ENCODE peak calls at places on chromosomes 12 and 14, in ten cellular contexts. D, B, K, J, N, S, P, X, R and C are unnamed samples.

GRCh38 chr12:1044697-1045096 is 53.7 kb downstream of the ERC1 start:
- DNase-seq in D (no peak), B (peak), K (no peak), J (no peak), N (no peak), S (peak), P (no peak), X (no peak), R (no peak), C (no peak)

GRCh38 chr14:30194769-30195168 is 267.1 kb upstream of the PRKD1 start:
- DNase-seq in D (no peak), B (peak), K (no peak), J (no peak), N (no peak), S (peak), P (no peak), X (no peak), R (no peak), C (no peak)

GRCh38 chr14:25042362-25043299 is 7.3 kb downstream of the STXBP6 start:
- DNase-seq in D (no peak), B (peak), K (no peak), J (no peak), N (peak), S (peak), P (no peak), X (peak), R (no peak), C (peak)

GRCh38 chr12:22821985-22822384 is 197.0 kb downstream of the ETNK1 start:
- DNase-seq in D (no peak), B (peak), K (no peak), J (no peak), N (no peak), S (no peak), P (no peak), X (no peak), R (no peak), C (no peak)

GRCh38 chr14:95068091-95068490 is 89.2 kb downstream of the DICER1 start:
- DNase-seq in D (no peak), B (no peak), K (no peak), J (no peak), N (peak), S (no peak), P (no peak), X (no peak), R (no peak), C (no peak)

GRCh38 chr12:91902860-91903683 is 242.6 kb downstream of the BTG1 start:
- DNase-seq in D (no peak), B (peak), K (no peak), J (no peak), N (no peak), S (no peak), P (no peak), X (peak), R (no peak), C (no peak)

GRCh38 chr14:60665178-60665555 is 15.9 kb upstream of the SIX1 start:
- DNase-seq in D (no peak), B (no peak), K (no peak), J (no peak), N (no peak), S (no peak), P (no peak), X (no peak), R (no peak), C (no peak)

GRCh38 chr14:99982449-99983250 is 82.6 kb upstream of the EVL start:
- DNase-seq in D (peak), B (peak), K (peak), J (peak), N (peak), S (peak), P (no peak), X (peak), R (no peak), C (peak)

GRCh38 chr12:121611306-121611705 is 15.0 kb upstream of the ORAI1 start:
- DNase-seq in D (no peak), B (no peak), K (peak), J (no peak), N (peak), S (no peak), P (no peak), X (no peak), R (no peak), C (no peak)

GRCh38 chr12:55963760-55964159 is 2.1 kb downstream of the PMEL start:
- DNase-seq in D (no peak), B (no peak), K (no peak), J (no peak), N (no peak), S (no peak), P (no peak), X (no peak), R (no peak), C (no peak)

GRCh38 chr12:116749884-116750283 is 11.8 kb downstream of the RNFT2 start:
- DNase-seq in D (no peak), B (no peak), K (no peak), J (no peak), N (no peak), S (no peak), P (no peak), X (no peak), R (no peak), C (no peak)

GRCh38 chr14:99786423-99787051 is 6.7 kb upstream of the EML1 start:
- DNase-seq in D (no peak), B (no peak), K (no peak), J (no peak), N (no peak), S (no peak), P (peak), X (no peak), R (no peak), C (no peak)

GRCh38 chr12:89845356-89845755 is 136.7 kb upstream of the ATP2B1 start:
- DNase-seq in D (no peak), B (no peak), K (no peak), J (no peak), N (no peak), S (no peak), P (no peak), X (no peak), R (no peak), C (no peak)

GRCh38 chr12:127660961-127661360 is 606.0 kb upstream of the TMEM132C start:
- DNase-seq in D (no peak), B (no peak), K (no peak), J (no peak), N (no peak), S (no peak), P (no peak), X (no peak), R (no peak), C (no peak)

GRCh38 chr12:104232609-104233280 is 17.2 kb downstream of the TXNRD1 start:
- DNase-seq in D (no peak), B (no peak), K (no peak), J (no peak), N (no peak), S (no peak), P (no peak), X (no peak), R (no peak), C (no peak)

GRCh38 chr12:19654630-19655384 is 215.5 kb downstream of the AEBP2 start:
- DNase-seq in D (no peak), B (peak), K (no peak), J (no peak), N (no peak), S (peak), P (no peak), X (no peak), R (no peak), C (no peak)

GRCh38 chr12:25686351-25686750 is 133.3 kb upstream of the LMNTD1 start:
- DNase-seq in D (no peak), B (no peak), K (no peak), J (no peak), N (no peak), S (no peak), P (no peak), X (no peak), R (no peak), C (no peak)

GRCh38 chr12:109900752-109901580 is 892 bp downstream of the TCHP start:
- DNase-seq in D (no peak), B (no peak), K (no peak), J (no peak), N (peak), S (no peak), P (no peak), X (no peak), R (no peak), C (no peak)

GRCh38 chr12:45637706-45638105 is 91.8 kb upstream of the ARID2 start:
- DNase-seq in D (no peak), B (peak), K (no peak), J (no peak), N (no peak), S (peak), P (no peak), X (no peak), R (no peak), C (no peak)

GRCh38 chr14:38074091-38074490 is 133.6 kb upstream of the SSTR1 start:
- DNase-seq in D (no peak), B (no peak), K (no peak), J (no peak), N (no peak), S (no peak), P (no peak), X (no peak), R (no peak), C (no peak)

GRCh38 chr12:123063535-123063934 is 83.1 kb downstream of the ARL6IP4 start:
- DNase-seq in D (no peak), B (no peak), K (no peak), J (no peak), N (peak), S (no peak), P (no peak), X (peak), R (no peak), C (no peak)

GRCh38 chr14:97061714-97062113 is 264.5 kb downstream of the VRK1 start:
- DNase-seq in D (no peak), B (no peak), K (no peak), J (no peak), N (no peak), S (no peak), P (no peak), X (no peak), R (no peak), C (no peak)
- H3K4me3 ChIP-seq in D (no peak), B (no peak), K (no peak), J (no peak), N (no peak), S (no peak), P (no peak), X (no peak), R (no peak), C (no peak)

DNA sequence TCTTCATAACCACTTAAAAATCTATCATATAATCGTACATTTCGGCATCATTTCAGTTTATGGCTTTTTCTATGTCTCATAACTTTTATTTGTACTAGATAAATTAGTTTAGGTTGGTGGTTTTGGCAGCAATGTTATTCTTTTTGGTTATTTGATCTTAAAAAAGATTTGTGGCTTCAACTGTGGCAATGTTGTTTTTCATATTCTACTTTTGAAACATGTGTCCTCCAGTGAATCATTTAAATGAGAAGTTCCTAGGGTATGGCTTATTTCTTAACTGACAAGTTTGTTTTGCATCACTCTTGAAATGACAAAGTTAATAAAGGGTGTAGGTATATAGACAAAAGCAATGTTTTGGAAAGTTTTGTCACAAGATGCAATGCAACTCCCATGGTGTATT is 11.1 kb upstream of the KITLG start:
- DNase-seq in D (no peak), B (peak), K (no peak), J (no peak), N (no peak), S (no peak), P (no peak), X (no peak), R (no peak), C (no peak)
- H3K4me3 ChIP-seq in D (no peak), B (no peak), K (no peak), J (no peak), N (no peak), S (no peak), P (no peak), X (no peak), R (no peak), C (no peak)

GRCh38 chr12:124577986-124578385 is 10.6 kb upstream of the NCOR2 start:
- DNase-seq in D (no peak), B (no peak), K (no peak), J (no peak), N (no peak), S (no peak), P (no peak), X (no peak), R (no peak), C (no peak)
- H3K4me3 ChIP-seq in D (no peak), B (no peak), K (no peak), J (no peak), N (no peak), S (no peak), P (no peak), X (no peak), R (no peak), C (no peak)

DNA sequence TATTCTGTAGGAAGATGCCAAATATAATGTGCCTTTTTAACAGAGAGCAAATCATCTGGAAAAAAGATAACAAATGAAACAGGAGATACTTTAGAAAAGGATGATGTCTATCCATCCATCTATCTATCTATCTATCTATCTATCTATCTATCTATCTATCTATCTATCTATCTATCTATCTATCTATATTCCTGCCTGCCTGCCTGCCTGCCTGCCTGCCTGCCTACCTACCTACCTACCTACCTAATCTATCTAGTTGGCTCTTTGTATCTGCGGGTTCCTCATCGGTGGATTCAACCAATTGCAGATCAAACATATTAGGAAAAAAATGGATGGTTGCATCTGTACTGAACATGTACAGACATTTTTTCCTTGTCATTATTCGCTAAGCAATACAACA is 11.0 kb downstream of the PTPRB start:
- DNase-seq in D (no peak), B (no peak), K (no peak), J (no peak), N (no peak), S (no peak), P (no peak), X (no peak), R (no peak), C (no peak)
- H3K4me3 ChIP-seq in D (no peak), B (no peak), K (no peak), J (no peak), N (no peak), S (no peak), P (no peak), X (no peak), R (no peak), C (no peak)

GRCh38 chr12:75482636-75483035 is 2.1 kb downstream of the GLIPR1 start:
- DNase-seq in D (no peak), B (no peak), K (no peak), J (no peak), N (no peak), S (peak), P (no peak), X (no peak), R (no peak), C (no peak)

GRCh38 chr12:75480469-75480949 is at the start of gene GLIPR1:
- DNase-seq in D (peak), B (peak), K (peak), J (peak), N (no peak), S (peak), P (peak), X (peak), R (peak), C (peak)

GRCh38 chr12:75481013-75481705 is 604 bp downstream of the GLIPR1 start:
- DNase-seq in D (no peak), B (no peak), K (no peak), J (no peak), N (no peak), S (peak), P (no peak), X (no peak), R (no peak), C (no peak)

GRCh38 chr12:75483411-75483810 is 2.9 kb downstream of the GLIPR1 start:
- DNase-seq in D (no peak), B (no peak), K (no peak), J (no peak), N (no peak), S (peak), P (no peak), X (no peak), R (no peak), C (no peak)

DNA sequence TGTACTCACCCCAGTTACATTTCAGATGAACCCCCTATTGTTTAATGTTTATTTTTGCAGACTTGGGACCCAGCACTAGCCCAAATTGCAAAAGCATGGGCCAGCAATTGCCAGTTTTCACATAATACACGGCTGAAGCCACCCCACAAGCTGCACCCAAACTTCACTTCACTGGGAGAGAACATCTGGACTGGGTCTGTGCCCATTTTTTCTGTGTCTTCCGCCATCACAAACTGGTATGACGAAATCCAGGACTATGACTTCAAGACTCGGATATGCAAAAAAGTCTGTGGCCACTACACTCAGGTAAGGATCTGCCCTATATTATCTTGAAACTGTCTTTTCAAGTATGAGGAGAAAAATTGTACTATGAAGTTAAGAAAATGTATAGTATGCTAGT is 1.2 kb downstream of the GLIPR1 start:
- DNase-seq in D (no peak), B (peak), K (no peak), J (no peak), N (no peak), S (peak), P (no peak), X (no peak), R (no peak), C (no peak)
- H3K4me3 ChIP-seq in D (peak), B (peak), K (no peak), J (no peak), N (no peak), S (no peak), P (peak), X (peak), R (peak), C (no peak)

DNA sequence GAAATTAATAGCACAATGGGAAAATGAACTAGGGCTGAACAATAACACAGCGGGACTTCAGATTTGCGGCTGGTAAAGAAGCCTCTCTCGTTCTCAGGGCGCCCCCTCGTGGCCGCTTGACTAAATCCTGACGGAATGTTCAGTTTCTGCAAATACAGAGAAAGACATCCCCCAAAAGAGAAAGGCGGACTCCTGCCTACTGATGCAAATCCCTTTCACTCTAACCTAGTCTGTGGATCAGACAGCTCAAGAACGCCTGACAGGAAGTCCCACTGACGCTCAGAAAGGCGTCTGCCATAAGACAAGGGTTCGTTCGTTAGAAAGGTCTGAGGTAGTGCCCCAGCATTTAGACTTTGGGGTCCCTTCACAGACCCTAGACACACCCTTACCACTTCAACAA is 2.5 kb downstream of the NUAK1 start:
- DNase-seq in D (peak), B (peak), K (peak), J (peak), N (peak), S (peak), P (peak), X (peak), R (no peak), C (peak)
- H3K4me3 ChIP-seq in D (no peak), B (peak), K (no peak), J (no peak), N (no peak), S (peak), P (peak), X (peak), R (peak), C (no peak)